ENCODE peak calls at places on chromosomes 1 and 21, in ten cellular contexts. H is NCI-H2081; M is upper lobe of left lung; C is stimulated activated CD4-positive, alpha-beta T cell treated with anti-CD3 and anti-CD28 coated beads, Interleukin-12 subunit alpha, Interleukin-12 subunit beta, amount 100 ng/mL, for 48 hours; K is NCI-H510A; N is foreskin fibroblast; Y is kidney tubule cell; T is Karpas-422; Z is adrenal gland; R is HFFc6. A is an unnamed sample.

GRCh38 chr21:33657124-33657842 is 15.0 kb downstream of the ITSN1 start:
- DNase-seq in R (no peak), Z (no peak), C (no peak), M (no peak), K (no peak), Y (no peak), H (no peak), N (no peak), T (no peak), A (no peak)

GRCh38 chr1:90995495-90995894 is 26.3 kb downstream of the ZNF644 start:
- DNase-seq in R (no peak), Z (no peak), H (no peak), M (no peak), Y (no peak), T (no peak), K (no peak), N (no peak), C (no peak), A (no peak)

GRCh38 chr1:118148034-118148433 is 37.0 kb downstream of the SPAG17 start:
- DNase-seq in T (no peak), K (no peak), H (no peak), M (no peak), Z (no peak), N (no peak), R (peak; percentile 20), C (no peak), Y (peak; percentile 58), A (no peak)

GRCh38 chr1:72516826-72517225 is 234.5 kb upstream of the NEGR1 start:
- DNase-seq in R (no peak), K (no peak), Z (no peak), C (no peak), M (no peak), Y (no peak), T (no peak), H (no peak), N (no peak), A (no peak)

GRCh38 chr1:92476071-92476607 is 10.6 kb downstream of the GFI1 start:
- DNase-seq in C (peak; percentile 22), H (no peak), K (peak; percentile 95), M (no peak), T (no peak), R (no peak), Y (no peak), N (no peak), Z (no peak), A (no peak)

GRCh38 chr1:40182956-40183710 is 21.9 kb downstream of the RLF start:
- DNase-seq in H (no peak), N (no peak), T (peak; percentile 70), Z (no peak), K (no peak), Y (peak; percentile 15), C (no peak), M (no peak), R (peak; percentile 13), A (no peak)

GRCh38 chr1:6599141-6599975 is 3.3 kb downstream of the KLHL21 start:
- DNase-seq in K (no peak), Z (peak; percentile 46), H (no peak), M (peak; percentile 69), R (no peak), Y (peak; percentile 89), C (no peak), N (no peak), T (no peak), A (no peak)

GRCh38 chr1:40777224-40777970 is 6.2 kb upstream of the KCNQ4 start:
- DNase-seq in C (no peak), K (no peak), Y (no peak), N (no peak), T (peak; percentile 55), M (no peak), H (no peak), R (no peak), Z (no peak), A (no peak)

GRCh38 chr1:231883382-231883781 is 256.8 kb downstream of the DISC1 start:
- DNase-seq in Y (no peak), H (no peak), C (no peak), Z (no peak), K (peak; percentile 5), N (no peak), M (no peak), T (no peak), R (no peak), A (no peak)

GRCh38 chr1:99737016-99737415 is 29.4 kb downstream of the FRRS1 start:
- DNase-seq in K (no peak), M (no peak), T (peak; percentile 68), N (peak; percentile 48), H (no peak), Z (peak; percentile 50), Y (peak; percentile 73), R (peak; percentile 51), C (no peak), A (peak; percentile 39)

GRCh38 chr1:7581754-7582264 is 189.3 kb upstream of the VAMP3 start:
- DNase-seq in R (no peak), H (no peak), Y (no peak), M (no peak), N (no peak), K (no peak), Z (no peak), C (no peak), T (no peak), A (no peak)

GRCh38 chr1:94927405-94928175 is 680 bp upstream of the CNN3 start:
- DNase-seq in H (no peak), N (peak; percentile 34), R (peak; percentile 23), Z (peak; percentile 37), M (no peak), T (no peak), Y (peak; percentile 16), C (no peak), K (peak; percentile 54), A (peak; percentile 74)

GRCh38 chr1:192626366-192627179 is 9.4 kb upstream of the RGS13 start:
- DNase-seq in Z (no peak), H (no peak), C (no peak), T (peak; percentile 97), Y (no peak), M (no peak), K (no peak), R (no peak), N (no peak), A (no peak)

GRCh38 chr21:45455321-45456013 is 50.5 kb downstream of the COL18A1 start:
- DNase-seq in R (no peak), M (no peak), N (no peak), T (no peak), Y (peak; percentile 80), C (no peak), K (no peak), Z (no peak), H (no peak), A (no peak)

GRCh38 chr1:40622051-40622450 is 43.4 kb downstream of the RIMS3 start:
- DNase-seq in N (no peak), T (no peak), Z (no peak), K (no peak), M (no peak), R (no peak), Y (no peak), C (no peak), H (no peak), A (no peak)

GRCh38 chr1:59177756-59178155 is 119.1 kb upstream of the FGGY start:
- DNase-seq in K (no peak), R (no peak), C (no peak), Z (no peak), M (no peak), H (no peak), T (no peak), N (no peak), Y (no peak), A (no peak)

GRCh38 chr1:64745181-64745985 is 508 bp downstream of the RAVER2 start:
- DNase-seq in C (no peak), N (no peak), T (no peak), M (peak; percentile 41), H (peak; percentile 8), K (peak; percentile 71), Z (peak; percentile 35), Y (peak; percentile 47), R (no peak), A (peak; percentile 40)

GRCh38 chr1:166588741-166589140 is 250.5 kb upstream of the POGK start:
- DNase-seq in Z (no peak), Y (no peak), M (no peak), R (no peak), K (no peak), N (no peak), C (no peak), T (no peak), H (no peak), A (no peak)

GRCh38 chr21:15006594-15007230 is 58.1 kb downstream of the NRIP1 start:
- DNase-seq in N (no peak), R (no peak), Y (no peak), Z (no peak), M (no peak), H (no peak), C (no peak), T (no peak), K (no peak), A (no peak)

GRCh38 chr1:1582970-1583666 is 8.5 kb upstream of the SSU72 start:
- DNase-seq in Y (no peak), N (no peak), C (no peak), H (no peak), Z (no peak), M (no peak), K (no peak), R (no peak), T (no peak), A (no peak)

A was measured in putamen.